ENCODE peak calls at places on chromosomes 7 and 10, in six cellular contexts. One of them, this sample, is unnamed.

GRCh38 chr10:47353351-47353750 is 5.2 kb downstream of the RBP3 start:
- DNase-seq in NCI-H1930: no peak
- DNase-seq in OCI-LY7: no peak
- DNase-seq in stimulated activated CD4-positive, alpha-beta T cell treated with anti-CD3 and anti-CD28 coated beads, Interleukin-2, amount 100 ng/mL, for 24 hours: no peak
- DNase-seq in amniotic stem cell: no peak
- DNase-seq in RWPE1: no peak
- DNase-seq in this sample: no peak

GRCh38 chr10:83078645-83079044 is 1060.7 kb upstream of the GHITM start:
- DNase-seq in NCI-H1930: no peak
- DNase-seq in OCI-LY7: no peak
- DNase-seq in RWPE1: no peak
- DNase-seq in stimulated activated CD4-positive, alpha-beta T cell treated with anti-CD3 and anti-CD28 coated beads, Interleukin-2, amount 100 ng/mL, for 24 hours: no peak
- DNase-seq in amniotic stem cell: no peak
- DNase-seq in this sample: no peak

GRCh38 chr10:23158370-23158769 is 33.7 kb upstream of the PTF1A start:
- DNase-seq in amniotic stem cell: no peak
- DNase-seq in NCI-H1930: peak
- DNase-seq in RWPE1: peak
- DNase-seq in stimulated activated CD4-positive, alpha-beta T cell treated with anti-CD3 and anti-CD28 coated beads, Interleukin-2, amount 100 ng/mL, for 24 hours: peak
- DNase-seq in OCI-LY7: peak
- DNase-seq in this sample: peak

GRCh38 chr7:101804087-101804631 is 13.3 kb upstream of the CUX1 start:
- DNase-seq in OCI-LY7: peak
- DNase-seq in stimulated activated CD4-positive, alpha-beta T cell treated with anti-CD3 and anti-CD28 coated beads, Interleukin-2, amount 100 ng/mL, for 24 hours: no peak
- DNase-seq in amniotic stem cell: no peak
- DNase-seq in NCI-H1930: no peak
- DNase-seq in RWPE1: no peak
- DNase-seq in this sample: no peak

GRCh38 chr7:54782829-54783228 is 23.8 kb upstream of the SEC61G start:
- DNase-seq in stimulated activated CD4-positive, alpha-beta T cell treated with anti-CD3 and anti-CD28 coated beads, Interleukin-2, amount 100 ng/mL, for 24 hours: no peak
- DNase-seq in OCI-LY7: no peak
- DNase-seq in amniotic stem cell: no peak
- DNase-seq in RWPE1: no peak
- DNase-seq in NCI-H1930: no peak
- DNase-seq in this sample: no peak

GRCh38 chr10:6665847-6666246 is 85.8 kb upstream of the PRKCQ start:
- DNase-seq in RWPE1: no peak
- DNase-seq in OCI-LY7: peak
- DNase-seq in stimulated activated CD4-positive, alpha-beta T cell treated with anti-CD3 and anti-CD28 coated beads, Interleukin-2, amount 100 ng/mL, for 24 hours: peak
- DNase-seq in NCI-H1930: no peak
- DNase-seq in amniotic stem cell: no peak
- DNase-seq in this sample: no peak

GRCh38 chr10:3119796-3120459 is 52.6 kb downstream of the PFKP start:
- DNase-seq in stimulated activated CD4-positive, alpha-beta T cell treated with anti-CD3 and anti-CD28 coated beads, Interleukin-2, amount 100 ng/mL, for 24 hours: no peak
- DNase-seq in NCI-H1930: no peak
- DNase-seq in amniotic stem cell: no peak
- DNase-seq in OCI-LY7: peak
- DNase-seq in RWPE1: peak
- DNase-seq in this sample: peak

GRCh38 chr10:78588194-78588811 is 480.5 kb upstream of the ZMIZ1 start:
- DNase-seq in NCI-H1930: no peak
- DNase-seq in RWPE1: no peak
- DNase-seq in amniotic stem cell: no peak
- DNase-seq in stimulated activated CD4-positive, alpha-beta T cell treated with anti-CD3 and anti-CD28 coated beads, Interleukin-2, amount 100 ng/mL, for 24 hours: no peak
- DNase-seq in OCI-LY7: no peak
- DNase-seq in this sample: no peak

GRCh38 chr7:40604601-40605438 is 470.0 kb downstream of the SUGCT start:
- DNase-seq in amniotic stem cell: no peak
- DNase-seq in OCI-LY7: peak
- DNase-seq in NCI-H1930: peak
- DNase-seq in RWPE1: no peak
- DNase-seq in stimulated activated CD4-positive, alpha-beta T cell treated with anti-CD3 and anti-CD28 coated beads, Interleukin-2, amount 100 ng/mL, for 24 hours: no peak
- DNase-seq in this sample: peak

GRCh38 chr7:157475601-157476000 is 138.8 kb downstream of the DNAJB6 start:
- DNase-seq in stimulated activated CD4-positive, alpha-beta T cell treated with anti-CD3 and anti-CD28 coated beads, Interleukin-2, amount 100 ng/mL, for 24 hours: no peak
- DNase-seq in amniotic stem cell: no peak
- DNase-seq in RWPE1: no peak
- DNase-seq in NCI-H1930: no peak
- DNase-seq in OCI-LY7: no peak
- DNase-seq in this sample: no peak

GRCh38 chr10:24974978-24975377 is 22.6 kb upstream of the PRTFDC1 start:
- DNase-seq in amniotic stem cell: no peak
- DNase-seq in RWPE1: no peak
- DNase-seq in OCI-LY7: no peak
- DNase-seq in NCI-H1930: no peak
- DNase-seq in stimulated activated CD4-positive, alpha-beta T cell treated with anti-CD3 and anti-CD28 coated beads, Interleukin-2, amount 100 ng/mL, for 24 hours: no peak
- DNase-seq in this sample: no peak

GRCh38 chr10:120456626-120457430 is at the start of gene PLPP4:
- DNase-seq in RWPE1: peak
- DNase-seq in NCI-H1930: peak
- DNase-seq in OCI-LY7: no peak
- DNase-seq in stimulated activated CD4-positive, alpha-beta T cell treated with anti-CD3 and anti-CD28 coated beads, Interleukin-2, amount 100 ng/mL, for 24 hours: no peak
- DNase-seq in amniotic stem cell: no peak
- DNase-seq in this sample: peak

GRCh38 chr10:102682441-102682840 is 31.8 kb downstream of the ARL3 start:
- DNase-seq in NCI-H1930: no peak
- DNase-seq in RWPE1: no peak
- DNase-seq in amniotic stem cell: no peak
- DNase-seq in stimulated activated CD4-positive, alpha-beta T cell treated with anti-CD3 and anti-CD28 coated beads, Interleukin-2, amount 100 ng/mL, for 24 hours: no peak
- DNase-seq in OCI-LY7: no peak
- DNase-seq in this sample: no peak

GRCh38 chr10:93150990-93151547 is 77.4 kb downstream of the CYP26A1 start:
- DNase-seq in amniotic stem cell: no peak
- DNase-seq in RWPE1: no peak
- DNase-seq in OCI-LY7: no peak
- DNase-seq in stimulated activated CD4-positive, alpha-beta T cell treated with anti-CD3 and anti-CD28 coated beads, Interleukin-2, amount 100 ng/mL, for 24 hours: no peak
- DNase-seq in NCI-H1930: no peak
- DNase-seq in this sample: no peak

GRCh38 chr10:62253704-62254103 is 14.9 kb downstream of the RTKN2 start:
- DNase-seq in amniotic stem cell: no peak
- DNase-seq in RWPE1: no peak
- DNase-seq in stimulated activated CD4-positive, alpha-beta T cell treated with anti-CD3 and anti-CD28 coated beads, Interleukin-2, amount 100 ng/mL, for 24 hours: no peak
- DNase-seq in OCI-LY7: no peak
- DNase-seq in NCI-H1930: no peak
- DNase-seq in this sample: no peak

GRCh38 chr7:33874943-33875342 is 30.4 kb upstream of the BMPER start:
- DNase-seq in OCI-LY7: no peak
- DNase-seq in RWPE1: no peak
- DNase-seq in NCI-H1930: no peak
- DNase-seq in stimulated activated CD4-positive, alpha-beta T cell treated with anti-CD3 and anti-CD28 coated beads, Interleukin-2, amount 100 ng/mL, for 24 hours: no peak
- DNase-seq in amniotic stem cell: no peak
- DNase-seq in this sample: no peak

GRCh38 chr7:2962860-2963259 is 80.8 kb downstream of the CARD11 start:
- DNase-seq in stimulated activated CD4-positive, alpha-beta T cell treated with anti-CD3 and anti-CD28 coated beads, Interleukin-2, amount 100 ng/mL, for 24 hours: no peak
- DNase-seq in OCI-LY7: no peak
- DNase-seq in RWPE1: no peak
- DNase-seq in NCI-H1930: no peak
- DNase-seq in amniotic stem cell: no peak
- DNase-seq in this sample: no peak

GRCh38 chr10:74786126-74786525 is 40.3 kb upstream of the KAT6B start:
- DNase-seq in NCI-H1930: peak
- DNase-seq in stimulated activated CD4-positive, alpha-beta T cell treated with anti-CD3 and anti-CD28 coated beads, Interleukin-2, amount 100 ng/mL, for 24 hours: no peak
- DNase-seq in RWPE1: no peak
- DNase-seq in amniotic stem cell: no peak
- DNase-seq in OCI-LY7: no peak
- DNase-seq in this sample: no peak

GRCh38 chr10:11165591-11166543 is 148.2 kb downstream of the CELF2 start:
- DNase-seq in OCI-LY7: peak
- DNase-seq in stimulated activated CD4-positive, alpha-beta T cell treated with anti-CD3 and anti-CD28 coated beads, Interleukin-2, amount 100 ng/mL, for 24 hours: peak
- DNase-seq in amniotic stem cell: no peak
- DNase-seq in NCI-H1930: no peak
- DNase-seq in RWPE1: peak
- DNase-seq in this sample: peak

GRCh38 chr10:34697366-34698247 is 117.5 kb downstream of the PARD3 start:
- DNase-seq in amniotic stem cell: no peak
- DNase-seq in stimulated activated CD4-positive, alpha-beta T cell treated with anti-CD3 and anti-CD28 coated beads, Interleukin-2, amount 100 ng/mL, for 24 hours: no peak
- DNase-seq in OCI-LY7: no peak
- DNase-seq in RWPE1: no peak
- DNase-seq in NCI-H1930: no peak
- DNase-seq in this sample: no peak

GRCh38 chr10:26881600-26882331 is 21.0 kb upstream of the ABI1 start:
- DNase-seq in RWPE1: peak
- DNase-seq in NCI-H1930: peak
- DNase-seq in amniotic stem cell: peak
- DNase-seq in OCI-LY7: peak
- DNase-seq in stimulated activated CD4-positive, alpha-beta T cell treated with anti-CD3 and anti-CD28 coated beads, Interleukin-2, amount 100 ng/mL, for 24 hours: no peak
- DNase-seq in this sample: peak

GRCh38 chr10:76432274-76433012 is 1001.0 kb downstream of the LRMDA start:
- DNase-seq in NCI-H1930: no peak
- DNase-seq in OCI-LY7: no peak
- DNase-seq in RWPE1: peak
- DNase-seq in amniotic stem cell: no peak
- DNase-seq in stimulated activated CD4-positive, alpha-beta T cell treated with anti-CD3 and anti-CD28 coated beads, Interleukin-2, amount 100 ng/mL, for 24 hours: no peak
- DNase-seq in this sample: no peak

GRCh38 chr10:5089869-5090268 is 4.3 kb upstream of the AKR1C3 start:
- DNase-seq in stimulated activated CD4-positive, alpha-beta T cell treated with anti-CD3 and anti-CD28 coated beads, Interleukin-2, amount 100 ng/mL, for 24 hours: no peak
- DNase-seq in amniotic stem cell: no peak
- DNase-seq in RWPE1: no peak
- DNase-seq in OCI-LY7: peak
- DNase-seq in NCI-H1930: no peak
- DNase-seq in this sample: peak

GRCh38 chr10:101052285-101052684 is 9.5 kb upstream of the KAZALD1 start:
- DNase-seq in amniotic stem cell: peak
- DNase-seq in OCI-LY7: no peak
- DNase-seq in NCI-H1930: no peak
- DNase-seq in stimulated activated CD4-positive, alpha-beta T cell treated with anti-CD3 and anti-CD28 coated beads, Interleukin-2, amount 100 ng/mL, for 24 hours: no peak
- DNase-seq in RWPE1: no peak
- DNase-seq in this sample: no peak

GRCh38 chr10:125982256-125982948 is 86.0 kb downstream of the FANK1 start:
- DNase-seq in RWPE1: peak
- DNase-seq in amniotic stem cell: peak
- DNase-seq in NCI-H1930: peak
- DNase-seq in OCI-LY7: peak
- DNase-seq in stimulated activated CD4-positive, alpha-beta T cell treated with anti-CD3 and anti-CD28 coated beads, Interleukin-2, amount 100 ng/mL, for 24 hours: peak
- DNase-seq in this sample: peak

GRCh38 chr10:47058961-47059391 is 147.7 kb downstream of the PTPN20 start:
- DNase-seq in RWPE1: no peak
- DNase-seq in NCI-H1930: no peak
- DNase-seq in amniotic stem cell: no peak
- DNase-seq in OCI-LY7: no peak
- DNase-seq in stimulated activated CD4-positive, alpha-beta T cell treated with anti-CD3 and anti-CD28 coated beads, Interleukin-2, amount 100 ng/mL, for 24 hours: no peak
- DNase-seq in this sample: no peak

GRCh38 chr7:148915211-148915610 is 31.1 kb upstream of the EZH2 start:
- DNase-seq in amniotic stem cell: no peak
- DNase-seq in stimulated activated CD4-positive, alpha-beta T cell treated with anti-CD3 and anti-CD28 coated beads, Interleukin-2, amount 100 ng/mL, for 24 hours: no peak
- DNase-seq in RWPE1: no peak
- DNase-seq in NCI-H1930: no peak
- DNase-seq in OCI-LY7: peak
- DNase-seq in this sample: peak

GRCh38 chr10:126350216-126350992 is 37.9 kb downstream of the ADAM12 start:
- DNase-seq in OCI-LY7: no peak
- DNase-seq in NCI-H1930: no peak
- DNase-seq in RWPE1: peak
- DNase-seq in stimulated activated CD4-positive, alpha-beta T cell treated with anti-CD3 and anti-CD28 coated beads, Interleukin-2, amount 100 ng/mL, for 24 hours: no peak
- DNase-seq in amniotic stem cell: no peak
- DNase-seq in this sample: no peak

GRCh38 chr7:31340603-31341002 is at the start of gene NEUROD6:
- DNase-seq in OCI-LY7: no peak
- DNase-seq in RWPE1: no peak
- DNase-seq in NCI-H1930: no peak
- DNase-seq in stimulated activated CD4-positive, alpha-beta T cell treated with anti-CD3 and anti-CD28 coated beads, Interleukin-2, amount 100 ng/mL, for 24 hours: no peak
- DNase-seq in amniotic stem cell: no peak
- DNase-seq in this sample: no peak

GRCh38 chr10:45008524-45009161 is 7.9 kb downstream of the ZNF22 start:
- DNase-seq in amniotic stem cell: peak
- DNase-seq in RWPE1: peak
- DNase-seq in stimulated activated CD4-positive, alpha-beta T cell treated with anti-CD3 and anti-CD28 coated beads, Interleukin-2, amount 100 ng/mL, for 24 hours: no peak
- DNase-seq in OCI-LY7: peak
- DNase-seq in NCI-H1930: peak
- DNase-seq in this sample: peak

GRCh38 chr7:84612976-84613375 is 418.4 kb upstream of the SEMA3A start:
- DNase-seq in NCI-H1930: no peak
- DNase-seq in amniotic stem cell: no peak
- DNase-seq in RWPE1: no peak
- DNase-seq in stimulated activated CD4-positive, alpha-beta T cell treated with anti-CD3 and anti-CD28 coated beads, Interleukin-2, amount 100 ng/mL, for 24 hours: no peak
- DNase-seq in OCI-LY7: no peak
- DNase-seq in this sample: no peak

GRCh38 chr7:17307033-17307432 is 8.6 kb downstream of the AHR start:
- DNase-seq in OCI-LY7: no peak
- DNase-seq in NCI-H1930: no peak
- DNase-seq in RWPE1: no peak
- DNase-seq in amniotic stem cell: no peak
- DNase-seq in stimulated activated CD4-positive, alpha-beta T cell treated with anti-CD3 and anti-CD28 coated beads, Interleukin-2, amount 100 ng/mL, for 24 hours: no peak
- DNase-seq in this sample: no peak

GRCh38 chr10:72164617-72165016 is 51.2 kb upstream of the ANAPC16 start:
- DNase-seq in stimulated activated CD4-positive, alpha-beta T cell treated with anti-CD3 and anti-CD28 coated beads, Interleukin-2, amount 100 ng/mL, for 24 hours: no peak
- DNase-seq in NCI-H1930: no peak
- DNase-seq in RWPE1: no peak
- DNase-seq in amniotic stem cell: no peak
- DNase-seq in OCI-LY7: no peak
- DNase-seq in this sample: no peak

This sample was measured in Karpas-422.